ENCODE peak calls at places on chromosomes 11 and 22, in four cellular contexts. P, A, W and I are unnamed samples.
A peak's percentile ranks its signal among the peaks of the same experiment; 100 is the strongest.

GRCh38 chr22:24155597-24156145 is 25.6 kb upstream of the SUSD2 start:
- DNase-seq in P (peak; percentile 65), A (peak; percentile 79), W (peak; percentile 78), I (peak; percentile 79)

GRCh38 chr22:38214248-38215056 is 12.7 kb downstream of the MAFF start:
- DNase-seq in P (peak; percentile 62), A (peak; percentile 77), W (peak; percentile 77), I (peak; percentile 81)

GRCh38 chr11:30346068-30346688 is 23.3 kb downstream of the ARL14EP start:
- DNase-seq in P (peak; percentile 17), A (peak; percentile 41), W (no peak), I (peak; percentile 87)

GRCh38 chr11:70423523-70424505 is 25.5 kb downstream of the CTTN start:
- DNase-seq in P (peak; percentile 24), A (peak; percentile 95), W (no peak), I (no peak)

GRCh38 chr11:33976351-33977199 is 75.0 kb upstream of the CAPRIN1 start:
- DNase-seq in P (no peak), A (peak; percentile 44), W (no peak), I (no peak)

GRCh38 chr22:33835196-33835788 is 85.0 kb downstream of the LARGE1 start:
- DNase-seq in P (peak; percentile 48), A (no peak), W (peak; percentile 39), I (no peak)

GRCh38 chr22:43277987-43278601 is 65.1 kb downstream of the SCUBE1 start:
- DNase-seq in P (no peak), A (no peak), W (peak; percentile 52), I (no peak)

GRCh38 chr11:60810583-60810982 is 25.4 kb downstream of the MS4A10 start:
- DNase-seq in P (no peak), A (no peak), W (peak; percentile 55), I (no peak)

GRCh38 chr11:11579012-11579755 is 42.6 kb downstream of the GALNT18 start:
- DNase-seq in P (no peak), A (no peak), W (no peak), I (no peak)

GRCh38 chr11:125300791-125301218 is 136.3 kb downstream of the PKNOX2 start:
- DNase-seq in P (no peak), A (peak; percentile 84), W (no peak), I (peak; percentile 56)

GRCh38 chr11:1546536-1547466 is 25.3 kb downstream of the DUSP8 start:
- DNase-seq in P (peak; percentile 71), A (peak; percentile 36), W (peak; percentile 61), I (peak; percentile 86)

GRCh38 chr11:65180877-65181568 is 705 bp upstream of the CAPN1 start:
- DNase-seq in P (peak; percentile 88), A (peak; percentile 62), W (peak; percentile 64), I (peak; percentile 89)

GRCh38 chr11:110738641-110739040 is 26.4 kb upstream of the ARHGAP20 start:
- DNase-seq in P (no peak), A (no peak), W (no peak), I (no peak)

GRCh38 chr22:20412474-20413216 is 18.7 kb downstream of the ZNF74 start:
- DNase-seq in P (no peak), A (no peak), W (no peak), I (no peak)

GRCh38 chr22:37167176-37167980 is 17.7 kb upstream of the IL2RB start:
- DNase-seq in P (no peak), A (no peak), W (peak; percentile 77), I (no peak)

GRCh38 chr11:72084960-72085359 is 4.3 kb downstream of the LRRC51 start:
- DNase-seq in P (no peak), A (no peak), W (no peak), I (no peak)

GRCh38 chr22:20418211-20418788 is 19.3 kb downstream of the SCARF2 start:
- DNase-seq in P (peak; percentile 84), A (peak; percentile 78), W (peak; percentile 57), I (peak; percentile 90)

GRCh38 chr11:9757809-9758675 is 94.2 kb downstream of the SWAP70 start:
- DNase-seq in P (peak; percentile 94), A (peak; percentile 80), W (peak; percentile 91), I (peak; percentile 93)

GRCh38 chr11:13875643-13876042 is 86.9 kb upstream of the SPON1 start:
- DNase-seq in P (no peak), A (no peak), W (no peak), I (no peak)

GRCh38 chr11:2217211-2218081 is 45.8 kb upstream of the TH start:
- DNase-seq in P (no peak), A (no peak), W (no peak), I (no peak)

GRCh38 chr11:113874096-113874919 is 1.1 kb downstream of the USP28 start:
- DNase-seq in P (peak; percentile 38), A (no peak), W (no peak), I (no peak)

GRCh38 chr22:47160781-47161520 is 398.5 kb downstream of the TBC1D22A start:
- DNase-seq in P (no peak), A (no peak), W (no peak), I (no peak)

GRCh38 chr11:8243458-8243857 is 20.2 kb downstream of the LMO1 start:
- DNase-seq in P (no peak), A (no peak), W (no peak), I (no peak)

GRCh38 chr11:100878474-100878873 is 191.4 kb downstream of the ARHGAP42 start:
- DNase-seq in P (no peak), A (no peak), W (no peak), I (no peak)

GRCh38 chr11:116576523-116576922 is 196.3 kb downstream of the BUD13 start:
- DNase-seq in P (no peak), A (no peak), W (no peak), I (no peak)

GRCh38 chr11:11471196-11471595 is 118.1 kb upstream of the CSNK2A3 start:
- DNase-seq in P (no peak), A (no peak), W (no peak), I (no peak)

GRCh38 chr11:94060401-94060800 is 39.2 kb downstream of the HEPHL1 start:
- DNase-seq in P (no peak), A (peak; percentile 18), W (no peak), I (peak; percentile 39)

GRCh38 chr11:109590782-109591181 is 168.8 kb downstream of the C11orf87 start:
- DNase-seq in P (no peak), A (no peak), W (no peak), I (no peak)

GRCh38 chr11:104522123-104522522 is 358.2 kb upstream of the PDGFD start:
- DNase-seq in P (no peak), A (no peak), W (no peak), I (no peak)

GRCh38 chr11:22734628-22735345 is 68.4 kb downstream of the GAS2 start:
- DNase-seq in P (no peak), A (no peak), W (no peak), I (no peak)

GRCh38 chr22:48222742-48223487 is 1460.5 kb downstream of the TBC1D22A start:
- DNase-seq in P (no peak), A (no peak), W (no peak), I (no peak)

GRCh38 chr11:69108559-69108958 is 47.2 kb upstream of the SMIM38 start:
- DNase-seq in P (no peak), A (no peak), W (no peak), I (no peak)

GRCh38 chr11:15937601-15938361 is 418.6 kb downstream of the SOX6 start:
- DNase-seq in P (no peak), A (no peak), W (no peak), I (peak; percentile 38)

GRCh38 chr22:26398741-26399153 is 30.3 kb upstream of the ASPHD2 start:
- DNase-seq in P (peak; percentile 59), A (peak; percentile 76), W (peak; percentile 56), I (peak; percentile 76)

GRCh38 chr11:1876361-1877063 is 15.2 kb downstream of the PRR33 start:
- DNase-seq in P (peak; percentile 76), A (peak; percentile 88), W (peak; percentile 64), I (peak; percentile 79)

GRCh38 chr11:118634435-118635236 is 27.2 kb downstream of the PHLDB1 start:
- DNase-seq in P (no peak), A (peak; percentile 78), W (peak; percentile 87), I (peak; percentile 92)